ENCODE peak calls at places on chromosomes 4 and X, in six cellular contexts. L, Q, R, F, N and V are unnamed samples.
A peak's percentile ranks its signal among the peaks of the same experiment; 100 is the strongest.

GRCh38 chr4:123889376-123889945 is 492.9 kb downstream of the SPRY1 start:
- DNase-seq in L (no peak), Q (no peak), N (no peak), R (no peak), F (no peak), V (no peak)

GRCh38 chr4:127632420-127633403 is at the start of gene INTU:
- DNase-seq in Q (no peak), F (peak; percentile 92), N (peak; percentile 92), R (no peak), L (peak; percentile 89), V (no peak)

GRCh38 chr4:140188975-140189374 is 35.0 kb upstream of the MAML3 start:
- DNase-seq in Q (no peak), L (no peak), N (no peak), F (no peak), R (no peak), V (no peak)

GRCh38 chr4:1285790-1286553 is 3.7 kb upstream of the MAEA start:
- DNase-seq in L (peak; percentile 76), R (no peak), N (no peak), Q (no peak), F (no peak), V (no peak)

GRCh38 chr4:89056953-89057398 is at the start of gene FAM13A:
- DNase-seq in Q (peak; percentile 44), L (no peak), N (peak; percentile 74), R (no peak), F (peak; percentile 91), V (no peak)

GRCh38 chr4:107989162-107989536 is 540 bp upstream of the HADH start:
- DNase-seq in N (no peak), F (no peak), L (no peak), Q (no peak), R (no peak), V (no peak)

GRCh38 chr4:6069845-6070709 is 51.8 kb upstream of the C4orf50 start:
- DNase-seq in L (peak; percentile 71), R (no peak), F (no peak), Q (no peak), N (no peak), V (no peak)

GRCh38 chr4:69120869-69121268 is 24.6 kb downstream of the UGT2B7 start:
- DNase-seq in L (no peak), R (no peak), N (no peak), F (no peak), Q (no peak), V (no peak)

GRCh38 chr4:48031802-48032525 is 15.4 kb downstream of the NIPAL1 start:
- DNase-seq in Q (no peak), F (no peak), N (no peak), L (no peak), R (no peak), V (no peak)

GRCh38 chr4:53196872-53197759 is 168.7 kb downstream of the SCFD2 start:
- DNase-seq in Q (peak; percentile 44), L (no peak), F (peak; percentile 70), R (peak; percentile 1), N (no peak), V (no peak)

GRCh38 chr4:144655491-144655890 is 9.5 kb downstream of the HHIP start:
- DNase-seq in F (no peak), R (no peak), L (no peak), N (no peak), Q (no peak), V (no peak)

GRCh38 chr4:34891892-34892291 is 1352.4 kb downstream of the ARAP2 start:
- DNase-seq in Q (no peak), F (no peak), L (no peak), N (no peak), R (no peak), V (no peak)

GRCh38 chr4:164931551-164932324 is 45.7 kb downstream of the TRIM61 start:
- DNase-seq in F (no peak), N (no peak), R (no peak), Q (no peak), L (no peak), V (no peak)

GRCh38 chrX:97039363-97040029 is 155.8 kb downstream of the RPA4 start:
- DNase-seq in Q (peak; percentile 61), F (no peak), R (no peak), L (no peak), N (no peak), V (no peak)

GRCh38 chr4:187617117-187617516 is 378.5 kb upstream of the ZFP42 start:
- DNase-seq in F (no peak), Q (no peak), R (no peak), L (no peak), N (no peak), V (no peak)

GRCh38 chrX:123513585-123514278 is 219.1 kb downstream of the THOC2 start:
- DNase-seq in L (no peak), F (no peak), Q (no peak), N (no peak), R (no peak), V (no peak)

GRCh38 chrX:108439434-108439883 is at the start of gene COL4A5:
- DNase-seq in R (peak; percentile 2), Q (no peak), N (peak; percentile 50), L (no peak), F (peak; percentile 80), V (no peak)

GRCh38 chr4:24730256-24731001 is 64.9 kb upstream of the SOD3 start:
- DNase-seq in F (no peak), L (no peak), R (no peak), Q (no peak), N (no peak), V (no peak)

GRCh38 chr4:73068496-73069337 is 799 bp downstream of the COX18 start:
- DNase-seq in F (no peak), N (no peak), R (no peak), Q (peak; percentile 17), L (no peak), V (no peak)

GRCh38 chr4:112702892-112703291 is 65.9 kb downstream of the LARP7 start:
- DNase-seq in Q (no peak), N (no peak), L (no peak), R (no peak), F (no peak), V (no peak)

GRCh38 chr4:156751486-156751885 is 220.1 kb downstream of the PDGFC start:
- DNase-seq in Q (no peak), L (no peak), F (no peak), R (no peak), N (no peak), V (no peak)

DNA sequence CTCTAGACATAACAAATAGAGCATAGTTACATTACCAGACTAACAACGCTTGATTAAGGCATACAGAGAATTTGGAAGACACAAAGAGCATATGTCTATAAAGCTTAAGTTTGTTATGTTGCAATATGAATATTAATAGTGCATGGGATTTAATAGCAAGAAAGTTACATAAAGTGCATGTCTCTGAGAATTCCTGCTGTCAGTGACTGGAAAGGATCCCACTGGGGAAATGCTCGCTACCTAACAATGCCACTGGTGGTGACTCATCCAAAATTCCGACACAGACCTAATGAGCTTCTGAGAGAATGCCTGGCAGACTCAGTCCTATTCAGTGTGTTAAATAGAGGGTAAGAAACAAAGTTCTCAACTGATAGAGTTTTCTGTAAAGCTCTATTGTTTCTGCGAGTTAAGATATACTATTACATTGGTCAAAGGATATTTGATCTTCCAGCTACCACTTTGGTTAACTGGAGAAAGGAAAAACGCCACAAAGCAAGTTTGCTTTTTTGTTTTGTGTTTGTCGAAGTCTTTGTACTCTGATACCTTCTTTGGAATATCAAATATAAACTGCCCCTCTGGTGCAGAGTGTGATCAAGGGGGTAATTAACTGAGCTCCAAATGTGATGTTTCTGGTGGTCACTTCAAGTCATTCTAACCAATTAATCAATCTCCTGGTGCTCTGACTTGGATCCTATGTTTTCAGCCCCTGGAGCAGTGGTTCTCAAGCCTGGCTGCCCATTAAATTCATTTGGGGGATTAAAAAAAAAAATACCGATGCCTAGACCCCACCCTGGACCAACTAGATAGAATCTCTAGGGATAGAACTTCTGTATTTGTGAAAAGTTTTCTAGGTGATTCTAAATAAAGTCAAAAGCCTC is 107.9 kb downstream of the PALLD start:
- DNase-seq in L (no peak), Q (no peak), R (no peak), N (no peak), F (peak; percentile 68), V (no peak)
- TF ChIP-seq POLR2AphosphoS5 in L (no peak), Q (no peak), R (no peak), N (no peak), F (peak; percentile 57), V (no peak)

GRCh38 chr4:74287791-74288190 is 20.5 kb upstream of the EPGN start:
- DNase-seq in F (no peak), R (no peak), Q (no peak), L (no peak), N (no peak), V (no peak)
- TF ChIP-seq POLR2A in F (no peak), R (no peak), Q (no peak), L (no peak), N (no peak), V (no peak)

GRCh38 chrX:154727418-154728323 is 23.2 kb downstream of the GAB3 start:
- DNase-seq in N (peak; percentile 53), L (no peak), R (no peak), Q (no peak), F (no peak), V (no peak)
- TF ChIP-seq POLR2AphosphoS5 in N (no peak), L (no peak), R (no peak), Q (no peak), F (no peak), V (no peak)

GRCh38 chr4:99090511-99090910 is 1.9 kb upstream of the ADH5 start:
- DNase-seq in F (no peak), Q (no peak), R (no peak), L (no peak), N (no peak), V (no peak)

GRCh38 chr4:99084595-99084994 is 4.0 kb downstream of the ADH5 start:
- DNase-seq in F (no peak), N (no peak), R (no peak), L (no peak), Q (no peak), V (no peak)

GRCh38 chr4:99091174-99091573 is 2.6 kb upstream of the ADH5 start:
- DNase-seq in Q (no peak), L (no peak), F (no peak), N (no peak), R (no peak), V (no peak)

GRCh38 chr4:99087887-99088484 is 602 bp downstream of the ADH5 start:
- DNase-seq in F (no peak), N (peak; percentile 58), L (no peak), R (peak; percentile 12), Q (no peak), V (peak; percentile 20)

GRCh38 chr4:99088485-99089365 is at the start of gene ADH5:
- DNase-seq in F (peak; percentile 76), R (peak; percentile 82), L (peak; percentile 96), Q (peak; percentile 51), N (peak; percentile 87), V (peak; percentile 81)
- TF ChIP-seq POLR2A in F (peak; percentile 97), R (peak; percentile 94), L (peak; percentile 73), Q (peak; percentile 96), N (no peak), V (peak; percentile 95)

DNA sequence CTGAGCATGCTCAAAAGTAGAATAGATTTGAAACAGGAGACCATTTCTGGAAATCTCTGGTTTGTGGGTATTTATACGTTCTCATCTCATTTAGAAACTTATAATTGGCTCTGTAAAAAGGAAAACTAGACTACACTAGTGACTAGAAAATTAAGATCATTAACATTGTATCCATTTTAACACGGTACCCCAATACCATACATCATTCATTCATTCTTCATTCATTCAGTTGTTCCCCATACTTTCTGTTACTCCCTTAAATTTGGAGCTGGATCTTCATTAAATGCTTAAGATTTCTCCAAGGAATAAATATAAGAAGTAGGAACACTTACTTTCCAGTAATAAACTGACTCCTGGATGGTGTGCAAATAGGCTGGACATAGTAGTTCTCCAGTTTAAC is 1.3 kb downstream of the ARSJ start:
- DNase-seq in F (no peak), Q (no peak), N (no peak), R (no peak), L (no peak), V (no peak)
- TF ChIP-seq POLR2AphosphoS5 in F (no peak), Q (no peak), N (no peak), R (no peak), L (no peak), V (no peak)